ENCODE peak calls at places on chromosome 12, in six cellular contexts. P is GM23338; I is activated CD8-positive, alpha-beta T cell treated with anti-CD3 and anti-CD28 coated beads for 36 hours; R is PC-3; G is adrenal gland; Z is vagina. Q is an unnamed sample.

GRCh38 chr12:49014547-49014946 is 4.0 kb downstream of the PRKAG1 start:
- DNase-seq in P (peak), G (no peak), R (peak), Z (no peak), I (no peak), Q (no peak)

GRCh38 chr12:6229823-6230222 is 29.6 kb downstream of the CD9 start:
- DNase-seq in I (no peak), R (peak), Z (no peak), P (no peak), G (peak), Q (no peak)

GRCh38 chr12:70154960-70155589 is 88.2 kb upstream of the CNOT2 start:
- DNase-seq in P (peak), Z (no peak), R (peak), G (no peak), I (no peak), Q (no peak)

GRCh38 chr12:93990832-93991748 is 157.3 kb upstream of the PLXNC1 start:
- DNase-seq in P (peak), I (no peak), G (peak), R (no peak), Z (no peak), Q (no peak)

GRCh38 chr12:6662602-6662905 is 365 bp downstream of the ING4 start:
- DNase-seq in G (no peak), Z (no peak), I (no peak), P (peak), R (no peak), Q (peak)

GRCh38 chr12:65838330-65838976 is 14.2 kb downstream of the HMGA2 start:
- DNase-seq in I (no peak), R (peak), G (no peak), P (no peak), Z (no peak), Q (no peak)

GRCh38 chr12:3339221-3339620 is 151.8 kb upstream of the PRMT8 start:
- DNase-seq in R (no peak), Z (no peak), G (no peak), P (no peak), I (no peak), Q (no peak)

GRCh38 chr12:19630536-19630935 is 191.2 kb downstream of the AEBP2 start:
- DNase-seq in Z (no peak), G (no peak), P (no peak), I (no peak), R (no peak), Q (no peak)

GRCh38 chr12:50661300-50662120 is 102.4 kb upstream of the ATF1 start:
- DNase-seq in I (no peak), P (no peak), R (no peak), G (no peak), Z (no peak), Q (peak)

GRCh38 chr12:95766356-95767019 is 24.1 kb downstream of the NTN4 start:
- DNase-seq in G (no peak), R (no peak), I (no peak), Z (no peak), P (no peak), Q (no peak)

GRCh38 chr12:77940011-77940423 is 109.3 kb downstream of the NAV3 start:
- DNase-seq in G (no peak), Z (no peak), R (peak), I (no peak), P (no peak), Q (no peak)

GRCh38 chr12:45613306-45613705 is 116.2 kb upstream of the ARID2 start:
- DNase-seq in R (peak), Z (no peak), G (no peak), P (no peak), I (no peak), Q (no peak)

GRCh38 chr12:109535231-109535862 is 38.0 kb downstream of the MMAB start:
- DNase-seq in I (no peak), P (no peak), R (no peak), Z (no peak), G (no peak), Q (no peak)

GRCh38 chr12:24695657-24696329 is 253.1 kb downstream of the BCAT1 start:
- DNase-seq in I (no peak), R (no peak), G (no peak), P (no peak), Z (no peak), Q (no peak)

GRCh38 chr12:85266391-85266790 is 13.6 kb upstream of the ALX1 start:
- DNase-seq in I (no peak), R (no peak), G (no peak), Z (no peak), P (no peak), Q (no peak)

GRCh38 chr12:76284816-76285750 is 63.1 kb downstream of the BBS10 start:
- DNase-seq in R (peak), Z (no peak), G (no peak), P (peak), I (no peak), Q (no peak)

GRCh38 chr12:16385779-16386646 is 38.6 kb downstream of the MGST1 start:
- DNase-seq in Z (no peak), I (no peak), P (peak), G (peak), R (peak), Q (no peak)

DNA sequence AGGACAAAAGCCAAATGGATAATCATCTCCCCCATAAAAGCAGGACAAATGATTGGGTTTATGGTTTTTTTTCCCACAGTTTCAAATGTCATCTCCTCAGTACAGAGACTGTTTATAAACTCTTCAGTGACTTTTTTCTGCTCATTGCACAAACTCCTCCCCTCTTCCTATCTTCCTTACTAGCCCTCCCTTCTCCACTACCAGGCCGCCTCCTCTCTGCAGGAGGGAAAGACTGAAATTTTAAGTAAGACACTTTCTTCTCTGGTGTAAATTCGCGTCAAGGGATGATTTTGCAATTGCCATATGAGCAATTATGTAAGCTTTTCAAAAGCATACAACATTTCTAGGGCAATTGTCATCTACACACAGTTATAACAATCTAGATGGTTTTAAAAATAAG is 37.0 kb downstream of the BTG1 start:
- DNase-seq in G (no peak), P (peak), Z (no peak), R (no peak), I (no peak), Q (no peak)
- TF ChIP-seq CTCF in G (no peak), P (no peak), Z (no peak), R (no peak), I (no peak), Q (no peak)

GRCh38 chr12:118373628-118374027 is 921 bp upstream of the TAOK3 start:
- DNase-seq in I (no peak), P (no peak), G (no peak), R (no peak), Z (no peak), Q (no peak)
- TF ChIP-seq CTCF in I (no peak), P (no peak), G (no peak), R (no peak), Z (no peak), Q (no peak)

GRCh38 chr12:113980054-113980453 is 13.9 kb upstream of the RBM19 start:
- DNase-seq in R (no peak), I (no peak), Z (no peak), P (no peak), G (no peak), Q (no peak)
- TF ChIP-seq CTCF in R (no peak), I (no peak), Z (no peak), P (no peak), G (no peak), Q (peak)

GRCh38 chr12:71846322-71846940 is 6.9 kb downstream of the TBC1D15 start:
- DNase-seq in I (no peak), P (peak), Z (no peak), R (peak), G (no peak), Q (no peak)
- TF ChIP-seq CTCF in I (peak), P (peak), Z (peak), R (peak), G (peak), Q (peak)

DNA sequence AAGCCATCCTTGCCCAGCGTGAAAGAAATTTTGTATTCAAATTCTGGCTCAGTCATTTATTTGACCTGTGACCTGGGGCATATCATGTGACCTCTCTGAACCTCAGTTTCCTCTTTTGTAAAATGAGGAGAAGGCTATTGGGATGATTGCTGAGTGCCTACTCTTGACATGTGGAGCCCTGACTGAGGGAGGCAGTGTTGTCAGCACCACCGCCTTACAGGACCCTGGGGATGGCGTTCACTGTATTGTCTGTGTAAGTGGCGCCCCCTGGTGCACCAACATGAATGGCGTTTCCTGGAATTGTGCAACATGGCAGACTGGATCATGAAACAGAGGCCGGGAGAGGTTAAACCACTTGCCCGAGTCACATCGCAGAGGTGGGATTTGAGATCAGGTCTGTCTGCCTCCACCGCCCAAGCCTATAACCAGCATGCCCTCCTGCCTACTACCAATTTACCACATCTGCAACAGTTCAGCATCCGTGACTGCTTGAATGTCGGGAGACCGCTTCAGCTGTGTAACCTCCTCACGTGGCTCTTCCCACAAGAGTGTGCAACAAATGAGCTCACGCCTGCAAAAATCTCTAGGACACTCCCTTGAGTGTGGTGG is 20.1 kb upstream of the CCDC63 start:
- DNase-seq in Z (no peak), G (peak), P (peak), I (peak), R (peak), Q (peak)
- TF ChIP-seq CTCF in Z (peak), G (peak), P (peak), I (peak), R (peak), Q (peak)

DNA sequence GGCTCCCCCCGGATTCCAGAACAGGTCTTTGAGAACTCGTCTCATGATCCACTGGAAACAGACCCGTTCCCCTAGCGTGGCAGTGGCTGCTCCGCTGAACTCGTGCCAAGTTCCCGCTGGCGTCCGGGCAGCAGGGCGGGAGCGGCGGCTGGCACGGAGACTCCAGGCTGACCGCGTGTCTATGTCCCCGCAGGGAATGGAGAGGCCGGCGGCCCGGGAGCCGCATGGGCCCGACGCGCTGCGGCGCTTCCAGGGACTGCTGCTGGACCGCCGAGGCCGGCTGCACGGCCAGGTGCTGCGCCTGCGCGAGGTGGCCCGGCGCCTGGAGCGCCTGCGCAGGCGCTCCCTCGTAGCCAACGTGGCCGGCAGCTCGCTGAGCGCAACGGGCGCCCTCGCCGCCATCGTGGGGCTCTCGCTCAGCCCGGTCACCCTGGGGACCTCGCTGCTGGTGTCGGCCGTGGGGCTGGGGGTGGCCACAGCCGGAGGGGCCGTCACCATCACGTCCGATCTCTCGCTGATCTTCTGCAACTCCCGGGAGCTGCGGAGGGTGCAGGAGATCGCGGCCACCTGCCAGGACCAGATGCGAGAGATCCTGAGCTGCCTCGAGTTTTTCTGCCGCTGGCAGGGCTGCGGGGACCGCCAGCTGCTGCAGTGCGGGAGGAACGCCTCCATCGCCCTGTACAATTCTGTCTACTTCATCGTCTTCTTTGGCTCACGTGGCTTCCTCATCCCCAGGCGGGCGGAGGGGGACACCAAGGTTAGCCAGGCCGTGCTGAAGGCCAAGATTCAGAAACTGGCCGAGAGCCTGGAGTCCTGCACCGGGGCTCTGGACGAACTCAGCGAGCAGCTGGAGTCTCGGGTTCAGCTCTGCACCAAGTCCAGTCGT is 1.5 kb downstream of the APOLD1 start:
- DNase-seq in I (peak), Z (no peak), P (peak), R (peak), G (peak), Q (peak)
- TF ChIP-seq CTCF in I (no peak), Z (peak), P (no peak), R (no peak), G (no peak), Q (no peak)

GRCh38 chr12:132272706-132273105 is 56.7 kb downstream of the GALNT9 start:
- DNase-seq in Z (no peak), R (no peak), G (no peak), P (no peak), I (no peak), Q (no peak)
- TF ChIP-seq CTCF in Z (no peak), R (no peak), G (no peak), P (no peak), I (no peak), Q (no peak)

GRCh38 chr12:13573698-13574321 is 377.3 kb downstream of the EMP1 start:
- DNase-seq in P (no peak), R (peak), G (no peak), Z (no peak), I (no peak), Q (no peak)

GRCh38 chr12:13576935-13577334 is 380.4 kb downstream of the EMP1 start:
- DNase-seq in G (no peak), R (no peak), I (no peak), Z (no peak), P (no peak), Q (no peak)

GRCh38 chr12:13570005-13570694 is 373.6 kb downstream of the EMP1 start:
- DNase-seq in Z (no peak), G (no peak), R (no peak), P (no peak), I (no peak), Q (no peak)

GRCh38 chr12:13566286-13566685 is 369.8 kb downstream of the EMP1 start:
- DNase-seq in I (no peak), G (no peak), Z (no peak), P (no peak), R (no peak), Q (no peak)

GRCh38 chr12:13571035-13571434 is 374.5 kb downstream of the EMP1 start:
- DNase-seq in Z (no peak), P (no peak), G (no peak), R (no peak), I (no peak), Q (no peak)
- TF ChIP-seq CTCF in Z (no peak), P (no peak), G (no peak), R (no peak), I (no peak), Q (no peak)